ENCODE peak calls at places on chromosomes 16 and 17, in six cellular contexts. One of them, this sample, is unnamed.
A peak's percentile ranks its signal among the peaks of the same experiment; 100 is the strongest.

GRCh38 chr17:50604470-50604869 is 30.2 kb upstream of the ABCC3 start:
- DNase-seq in Daoy: peak; percentile 50
- DNase-seq in left colon: peak; percentile 34
- DNase-seq in OCI-LY7: no peak
- DNase-seq in GM04504: no peak
- DNase-seq in AG09319: peak; percentile 24
- DNase-seq in this sample: no peak

GRCh38 chr16:77330332-77331043 is 104.3 kb downstream of the ADAMTS18 start:
- DNase-seq in left colon: no peak
- DNase-seq in GM04504: no peak
- DNase-seq in AG09319: no peak
- DNase-seq in OCI-LY7: no peak
- DNase-seq in Daoy: no peak
- DNase-seq in this sample: no peak

GRCh38 chr17:2214047-2214717 is 89.4 kb downstream of the SMG6 start:
- DNase-seq in GM04504: peak; percentile 76
- DNase-seq in left colon: peak; percentile 38
- DNase-seq in OCI-LY7: no peak
- DNase-seq in Daoy: peak; percentile 84
- DNase-seq in AG09319: no peak
- DNase-seq in this sample: no peak

GRCh38 chr17:44775838-44776621 is 17.2 kb downstream of the ADAM11 start:
- DNase-seq in Daoy: peak; percentile 99
- DNase-seq in left colon: no peak
- DNase-seq in AG09319: no peak
- DNase-seq in GM04504: no peak
- DNase-seq in OCI-LY7: no peak
- DNase-seq in this sample: peak; percentile 47

GRCh38 chr16:27483083-27483437 is 66.7 kb downstream of the GTF3C1 start:
- DNase-seq in AG09319: no peak
- DNase-seq in GM04504: no peak
- DNase-seq in OCI-LY7: no peak
- DNase-seq in left colon: no peak
- DNase-seq in Daoy: no peak
- DNase-seq in this sample: no peak

GRCh38 chr17:57677858-57678257 is 67.2 kb downstream of the CCDC182 start:
- DNase-seq in AG09319: no peak
- DNase-seq in left colon: no peak
- DNase-seq in Daoy: no peak
- DNase-seq in GM04504: no peak
- DNase-seq in OCI-LY7: no peak
- DNase-seq in this sample: no peak

GRCh38 chr17:15171433-15172047 is 93.6 kb downstream of the PMP22 start:
- DNase-seq in GM04504: peak; percentile 62
- DNase-seq in left colon: no peak
- DNase-seq in Daoy: peak; percentile 83
- DNase-seq in AG09319: peak; percentile 64
- DNase-seq in OCI-LY7: peak; percentile 56
- DNase-seq in this sample: peak; percentile 74

GRCh38 chr17:7029659-7030058 is 6.2 kb upstream of the SLC16A13 start:
- DNase-seq in GM04504: no peak
- DNase-seq in OCI-LY7: no peak
- DNase-seq in AG09319: no peak
- DNase-seq in Daoy: no peak
- DNase-seq in left colon: no peak
- DNase-seq in this sample: no peak

GRCh38 chr16:4081035-4081434 is 35.2 kb downstream of the ADCY9 start:
- DNase-seq in Daoy: no peak
- DNase-seq in left colon: no peak
- DNase-seq in GM04504: no peak
- DNase-seq in AG09319: no peak
- DNase-seq in OCI-LY7: no peak
- DNase-seq in this sample: no peak

GRCh38 chr16:87696796-87697195 is 69.0 kb downstream of the KLHDC4 start:
- DNase-seq in left colon: no peak
- DNase-seq in Daoy: no peak
- DNase-seq in OCI-LY7: no peak
- DNase-seq in AG09319: no peak
- DNase-seq in GM04504: no peak
- DNase-seq in this sample: no peak

GRCh38 chr17:38733315-38734234 is 3.4 kb downstream of the CISD3 start:
- DNase-seq in Daoy: no peak
- DNase-seq in GM04504: no peak
- DNase-seq in AG09319: no peak
- DNase-seq in left colon: peak; percentile 56
- DNase-seq in OCI-LY7: peak; percentile 78
- DNase-seq in this sample: peak; percentile 56

GRCh38 chr17:45307290-45308015 is 9.4 kb downstream of the MAP3K14 start:
- DNase-seq in Daoy: peak; percentile 79
- DNase-seq in GM04504: peak; percentile 84
- DNase-seq in AG09319: peak; percentile 66
- DNase-seq in left colon: no peak
- DNase-seq in OCI-LY7: peak; percentile 77
- DNase-seq in this sample: peak; percentile 70

GRCh38 chr17:34299918-34300600 is 14.5 kb downstream of the CCL11 start:
- DNase-seq in left colon: no peak
- DNase-seq in AG09319: no peak
- DNase-seq in GM04504: no peak
- DNase-seq in Daoy: peak; percentile 16
- DNase-seq in OCI-LY7: no peak
- DNase-seq in this sample: no peak

GRCh38 chr16:73068546-73069401 is 20.8 kb upstream of the ZFHX3 start:
- DNase-seq in AG09319: peak; percentile 59
- DNase-seq in GM04504: peak; percentile 74
- DNase-seq in left colon: peak; percentile 84
- DNase-seq in OCI-LY7: no peak
- DNase-seq in Daoy: peak; percentile 90
- DNase-seq in this sample: peak; percentile 77

GRCh38 chr16:24118126-24118821 is 137.9 kb upstream of the CACNG3 start:
- DNase-seq in left colon: no peak
- DNase-seq in OCI-LY7: no peak
- DNase-seq in GM04504: no peak
- DNase-seq in AG09319: no peak
- DNase-seq in Daoy: no peak
- DNase-seq in this sample: no peak

GRCh38 chr17:39563476-39563875 is 44.2 kb downstream of the NEUROD2 start:
- DNase-seq in GM04504: no peak
- DNase-seq in AG09319: no peak
- DNase-seq in left colon: no peak
- DNase-seq in Daoy: no peak
- DNase-seq in OCI-LY7: no peak
- DNase-seq in this sample: no peak

GRCh38 chr16:66146689-66147330 is 219.7 kb upstream of the CDH5 start:
- DNase-seq in AG09319: no peak
- DNase-seq in GM04504: no peak
- DNase-seq in left colon: no peak
- DNase-seq in Daoy: no peak
- DNase-seq in OCI-LY7: no peak
- DNase-seq in this sample: no peak

GRCh38 chr17:31568140-31568938 is 176.9 kb downstream of the RAB11FIP4 start:
- DNase-seq in left colon: no peak
- DNase-seq in OCI-LY7: no peak
- DNase-seq in AG09319: no peak
- DNase-seq in GM04504: no peak
- DNase-seq in Daoy: no peak
- DNase-seq in this sample: no peak

GRCh38 chr16:70738083-70738977 is 52.5 kb upstream of the MTSS2 start:
- DNase-seq in left colon: peak; percentile 67
- DNase-seq in Daoy: peak; percentile 43
- DNase-seq in AG09319: peak; percentile 68
- DNase-seq in GM04504: peak; percentile 72
- DNase-seq in OCI-LY7: peak; percentile 26
- DNase-seq in this sample: no peak

This sample was measured in RKO.